ENCODE peak calls at places on chromosomes 2 and 18, in nine cellular contexts. E is iris pigment epithelial cell; R is endothelial cell; S is activated T-cell treated with anti-CD3 and anti-CD28 coated beads for 1 hour; L is AG04449; W is cardiac muscle cell; U is occipital lobe; M is naive thymus-derived CD8-positive, alpha-beta T cell; I is frontal cortex. F is an unnamed sample.
A peak's percentile ranks its signal among the peaks of the same experiment; 100 is the strongest.

GRCh38 chr2:98492441-98492840 is 47.8 kb downstream of the INPP4A start:
- DNase-seq in E (no peak), R (no peak), S (no peak), L (no peak), W (no peak), U (no peak), M (no peak), I (no peak), F (no peak)

GRCh38 chr18:32754508-32755263 is 18.1 kb downstream of the KLHL14 start:
- DNase-seq in E (no peak), R (no peak), S (no peak), L (no peak), W (no peak), U (no peak), M (no peak), I (no peak), F (no peak)

GRCh38 chr18:6414723-6415362 is at the start of gene L3MBTL4:
- DNase-seq in E (no peak), R (peak; percentile 14), S (no peak), L (no peak), W (peak; percentile 60), U (no peak), M (no peak), I (peak; percentile 72), F (no peak)

GRCh38 chr18:27785815-27786537 is 391.0 kb downstream of the CDH2 start:
- DNase-seq in E (no peak), R (no peak), S (no peak), L (no peak), W (no peak), U (no peak), M (no peak), I (peak; percentile 5), F (no peak)

GRCh38 chr2:172655091-172655837 is 80.4 kb upstream of the RAPGEF4 start:
- DNase-seq in E (peak; percentile 91), R (no peak), S (no peak), L (peak; percentile 59), W (no peak), U (no peak), M (no peak), I (no peak), F (no peak)

GRCh38 chr2:230811508-230811907 is 53.2 kb upstream of the ITM2C start:
- DNase-seq in E (peak; percentile 91), R (no peak), S (no peak), L (no peak), W (no peak), U (no peak), M (no peak), I (no peak), F (no peak)

GRCh38 chr2:104844813-104845551 is 8.9 kb upstream of the POU3F3 start:
- DNase-seq in E (no peak), R (no peak), S (no peak), L (no peak), W (peak; percentile 57), U (peak; percentile 67), M (no peak), I (no peak), F (no peak)

GRCh38 chr18:78974115-78974740 is 5.4 kb upstream of the SALL3 start:
- DNase-seq in E (no peak), R (no peak), S (no peak), L (no peak), W (no peak), U (no peak), M (no peak), I (no peak), F (no peak)

GRCh38 chr18:33603434-33603833 is 25.4 kb downstream of the ASXL3 start:
- DNase-seq in E (no peak), R (no peak), S (no peak), L (no peak), W (no peak), U (no peak), M (no peak), I (no peak), F (no peak)

GRCh38 chr2:128288781-128289180 is 29.9 kb downstream of the HS6ST1 start:
- DNase-seq in E (no peak), R (no peak), S (no peak), L (no peak), W (no peak), U (no peak), M (no peak), I (no peak), F (no peak)

GRCh38 chr2:159226059-159226461 is 60.4 kb downstream of the WDSUB1 start:
- DNase-seq in E (peak; percentile 72), R (no peak), S (no peak), L (no peak), W (no peak), U (no peak), M (no peak), I (no peak), F (peak; percentile 44)

F was measured in K562.